ENCODE peak calls at places on chromosomes 16 and 17, in ten cellular contexts. One of them, this sample, is unnamed.

GRCh38 chr17:75876938-75877751 is 1.2 kb downstream of the TRIM47 start:
- DNase-seq in A549: peak; percentile 85
- DNase-seq in glutamatergic neuron: no peak
- DNase-seq in psoas muscle: peak; percentile 94
- DNase-seq in transverse colon: peak; percentile 88
- DNase-seq in prostate gland: peak; percentile 75
- DNase-seq in progenitor cell of endocrine pancreas: no peak
- DNase-seq in OCI-LY7: peak; percentile 63
- DNase-seq in SK-N-SH: peak; percentile 62
- DNase-seq in GM12865: no peak
- DNase-seq in this sample: no peak

GRCh38 chr17:81492202-81492601 is 20.4 kb downstream of the ACTG1 start:
- DNase-seq in A549: no peak
- DNase-seq in glutamatergic neuron: no peak
- DNase-seq in psoas muscle: no peak
- DNase-seq in transverse colon: no peak
- DNase-seq in prostate gland: no peak
- DNase-seq in progenitor cell of endocrine pancreas: no peak
- DNase-seq in OCI-LY7: no peak
- DNase-seq in SK-N-SH: no peak
- DNase-seq in GM12865: no peak
- DNase-seq in this sample: no peak

GRCh38 chr17:17180141-17180603 is 26.0 kb downstream of the PLD6 start:
- DNase-seq in A549: no peak
- DNase-seq in glutamatergic neuron: no peak
- DNase-seq in psoas muscle: no peak
- DNase-seq in transverse colon: no peak
- DNase-seq in prostate gland: peak; percentile 84
- DNase-seq in progenitor cell of endocrine pancreas: no peak
- DNase-seq in OCI-LY7: no peak
- DNase-seq in SK-N-SH: no peak
- DNase-seq in GM12865: no peak
- DNase-seq in this sample: no peak

GRCh38 chr17:16381496-16381820 is 567 bp downstream of the UBB start:
- DNase-seq in A549: no peak
- DNase-seq in glutamatergic neuron: no peak
- DNase-seq in psoas muscle: no peak
- DNase-seq in transverse colon: no peak
- DNase-seq in prostate gland: no peak
- DNase-seq in progenitor cell of endocrine pancreas: no peak
- DNase-seq in OCI-LY7: no peak
- DNase-seq in SK-N-SH: no peak
- DNase-seq in GM12865: peak; percentile 66
- DNase-seq in this sample: no peak

GRCh38 chr17:8060274-8060673 is 21.4 kb downstream of the ALOX15B start:
- DNase-seq in A549: peak; percentile 87
- DNase-seq in glutamatergic neuron: peak; percentile 45
- DNase-seq in psoas muscle: no peak
- DNase-seq in transverse colon: peak; percentile 66
- DNase-seq in prostate gland: peak; percentile 84
- DNase-seq in progenitor cell of endocrine pancreas: peak; percentile 45
- DNase-seq in OCI-LY7: peak; percentile 80
- DNase-seq in SK-N-SH: peak; percentile 80
- DNase-seq in GM12865: peak; percentile 72
- DNase-seq in this sample: peak; percentile 78

GRCh38 chr16:19744670-19745069 is 26.6 kb downstream of the IQCK start:
- DNase-seq in A549: no peak
- DNase-seq in glutamatergic neuron: no peak
- DNase-seq in psoas muscle: no peak
- DNase-seq in transverse colon: no peak
- DNase-seq in prostate gland: no peak
- DNase-seq in progenitor cell of endocrine pancreas: no peak
- DNase-seq in OCI-LY7: no peak
- DNase-seq in SK-N-SH: no peak
- DNase-seq in GM12865: no peak
- DNase-seq in this sample: no peak

GRCh38 chr16:31537362-31537921 is 9.7 kb downstream of the AHSP start:
- DNase-seq in A549: no peak
- DNase-seq in glutamatergic neuron: peak; percentile 25
- DNase-seq in psoas muscle: peak; percentile 14
- DNase-seq in transverse colon: no peak
- DNase-seq in prostate gland: no peak
- DNase-seq in progenitor cell of endocrine pancreas: peak; percentile 13
- DNase-seq in OCI-LY7: no peak
- DNase-seq in SK-N-SH: peak; percentile 57
- DNase-seq in GM12865: no peak
- DNase-seq in this sample: no peak

GRCh38 chr17:6574689-6575595 is 18.6 kb upstream of the PITPNM3 start:
- DNase-seq in A549: no peak
- DNase-seq in glutamatergic neuron: no peak
- DNase-seq in psoas muscle: no peak
- DNase-seq in transverse colon: peak; percentile 34
- DNase-seq in prostate gland: no peak
- DNase-seq in progenitor cell of endocrine pancreas: no peak
- DNase-seq in OCI-LY7: no peak
- DNase-seq in SK-N-SH: no peak
- DNase-seq in GM12865: peak; percentile 58
- DNase-seq in this sample: no peak

GRCh38 chr17:7988750-7989178 is 13.7 kb upstream of the GUCY2D start:
- DNase-seq in A549: peak; percentile 86
- DNase-seq in glutamatergic neuron: no peak
- DNase-seq in psoas muscle: no peak
- DNase-seq in transverse colon: peak; percentile 26
- DNase-seq in prostate gland: peak; percentile 83
- DNase-seq in progenitor cell of endocrine pancreas: no peak
- DNase-seq in OCI-LY7: peak; percentile 93
- DNase-seq in SK-N-SH: peak; percentile 74
- DNase-seq in GM12865: peak; percentile 88
- DNase-seq in this sample: peak; percentile 60

GRCh38 chr17:78723001-78723796 is 58.9 kb downstream of the CYTH1 start:
- DNase-seq in A549: no peak
- DNase-seq in glutamatergic neuron: peak; percentile 85
- DNase-seq in psoas muscle: peak; percentile 45
- DNase-seq in transverse colon: peak; percentile 41
- DNase-seq in prostate gland: no peak
- DNase-seq in progenitor cell of endocrine pancreas: no peak
- DNase-seq in OCI-LY7: no peak
- DNase-seq in SK-N-SH: peak; percentile 93
- DNase-seq in GM12865: no peak
- DNase-seq in this sample: peak; percentile 62
- TF ChIP-seq CTCF in A549: no peak
- TF ChIP-seq CTCF in glutamatergic neuron: no peak
- TF ChIP-seq CTCF in psoas muscle: no peak
- TF ChIP-seq CTCF in transverse colon: no peak
- TF ChIP-seq CTCF in prostate gland: no peak
- TF ChIP-seq CTCF in progenitor cell of endocrine pancreas: no peak
- TF ChIP-seq CTCF in OCI-LY7: no peak
- TF ChIP-seq CTCF in SK-N-SH: no peak
- TF ChIP-seq CTCF in GM12865: no peak
- TF ChIP-seq CTCF in this sample: no peak

GRCh38 chr17:72004476-72005331 is 116.1 kb upstream of the SOX9 start:
- DNase-seq in A549: no peak
- DNase-seq in glutamatergic neuron: no peak
- DNase-seq in psoas muscle: no peak
- DNase-seq in transverse colon: no peak
- DNase-seq in prostate gland: no peak
- DNase-seq in progenitor cell of endocrine pancreas: no peak
- DNase-seq in OCI-LY7: no peak
- DNase-seq in SK-N-SH: no peak
- DNase-seq in GM12865: peak; percentile 80
- DNase-seq in this sample: no peak
- TF ChIP-seq CTCF in A549: no peak
- TF ChIP-seq CTCF in glutamatergic neuron: no peak
- TF ChIP-seq CTCF in psoas muscle: no peak
- TF ChIP-seq CTCF in transverse colon: no peak
- TF ChIP-seq CTCF in prostate gland: no peak
- TF ChIP-seq CTCF in progenitor cell of endocrine pancreas: no peak
- TF ChIP-seq CTCF in OCI-LY7: no peak
- TF ChIP-seq CTCF in SK-N-SH: no peak
- TF ChIP-seq CTCF in GM12865: no peak
- TF ChIP-seq CTCF in this sample: no peak

GRCh38 chr17:49849711-49850610 is 2.1 kb upstream of the TAC4 start:
- DNase-seq in A549: no peak
- DNase-seq in glutamatergic neuron: no peak
- DNase-seq in psoas muscle: no peak
- DNase-seq in transverse colon: no peak
- DNase-seq in prostate gland: no peak
- DNase-seq in progenitor cell of endocrine pancreas: no peak
- DNase-seq in OCI-LY7: no peak
- DNase-seq in SK-N-SH: no peak
- DNase-seq in GM12865: no peak
- DNase-seq in this sample: no peak

GRCh38 chr17:49848739-49849138 is 870 bp upstream of the TAC4 start:
- DNase-seq in A549: no peak
- DNase-seq in glutamatergic neuron: no peak
- DNase-seq in psoas muscle: no peak
- DNase-seq in transverse colon: no peak
- DNase-seq in prostate gland: no peak
- DNase-seq in progenitor cell of endocrine pancreas: no peak
- DNase-seq in OCI-LY7: no peak
- DNase-seq in SK-N-SH: no peak
- DNase-seq in GM12865: no peak
- DNase-seq in this sample: no peak

GRCh38 chr17:49850772-49851386 is 3.0 kb upstream of the TAC4 start:
- DNase-seq in A549: no peak
- DNase-seq in glutamatergic neuron: no peak
- DNase-seq in psoas muscle: no peak
- DNase-seq in transverse colon: no peak
- DNase-seq in prostate gland: no peak
- DNase-seq in progenitor cell of endocrine pancreas: no peak
- DNase-seq in OCI-LY7: no peak
- DNase-seq in SK-N-SH: peak; percentile 86
- DNase-seq in GM12865: no peak
- DNase-seq in this sample: no peak

GRCh38 chr17:49853470-49854015 is 5.7 kb upstream of the TAC4 start:
- DNase-seq in A549: no peak
- DNase-seq in glutamatergic neuron: no peak
- DNase-seq in psoas muscle: no peak
- DNase-seq in transverse colon: no peak
- DNase-seq in prostate gland: no peak
- DNase-seq in progenitor cell of endocrine pancreas: no peak
- DNase-seq in OCI-LY7: no peak
- DNase-seq in SK-N-SH: no peak
- DNase-seq in GM12865: no peak
- DNase-seq in this sample: no peak

DNA sequence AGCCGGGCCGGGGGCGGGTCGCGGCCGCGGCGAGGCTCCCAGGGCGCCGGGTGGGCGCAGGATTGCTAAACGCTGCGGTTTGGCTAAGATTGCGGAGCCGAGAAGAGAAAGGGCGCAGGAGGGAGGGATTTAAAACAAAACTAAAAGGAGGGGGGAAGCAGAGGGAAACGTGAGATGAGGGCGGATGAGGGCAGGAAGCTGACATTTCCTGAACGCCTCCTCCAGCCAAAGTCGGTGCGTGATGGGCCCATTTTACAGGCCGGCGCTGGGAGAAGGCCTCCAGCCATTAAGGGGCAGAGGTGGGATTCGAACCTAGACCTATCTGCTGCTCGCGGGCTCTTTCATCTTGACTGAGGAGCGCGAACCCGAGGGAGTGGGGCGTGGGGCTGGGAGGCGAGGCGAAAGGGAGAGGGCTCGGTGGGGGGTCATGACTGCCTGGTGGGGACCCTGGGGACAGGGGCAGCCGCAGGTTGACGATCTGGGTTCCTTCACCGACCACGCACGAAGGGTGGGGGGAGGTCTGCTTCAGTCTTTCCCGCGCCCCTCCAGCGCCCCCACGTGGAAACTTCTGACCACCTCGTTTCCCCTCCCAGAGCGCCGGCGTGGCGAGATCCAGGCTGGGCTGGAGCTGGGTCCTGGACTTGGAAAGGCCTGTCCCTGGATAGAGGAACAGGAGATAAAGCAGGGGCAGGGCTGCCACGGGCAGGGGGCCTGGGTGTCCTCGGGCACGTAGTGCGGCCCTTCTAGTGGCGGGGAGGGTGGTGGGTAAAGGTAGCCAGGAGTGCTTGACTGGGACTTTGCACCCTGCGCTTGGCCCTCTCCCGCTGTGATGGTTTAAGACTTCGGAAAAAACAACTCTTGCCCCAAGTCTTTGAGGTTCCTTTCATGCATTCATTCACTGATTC is 3.8 kb upstream of the TAC4 start:
- DNase-seq in A549: peak; percentile 66
- DNase-seq in glutamatergic neuron: peak; percentile 88
- DNase-seq in psoas muscle: peak; percentile 76
- DNase-seq in transverse colon: peak; percentile 59
- DNase-seq in prostate gland: peak; percentile 69
- DNase-seq in progenitor cell of endocrine pancreas: peak; percentile 68
- DNase-seq in OCI-LY7: peak; percentile 54
- DNase-seq in SK-N-SH: peak; percentile 92
- DNase-seq in GM12865: peak; percentile 61
- DNase-seq in this sample: peak; percentile 80
- TF ChIP-seq CTCF in A549: peak; percentile 90
- TF ChIP-seq CTCF in glutamatergic neuron: peak; percentile 71
- TF ChIP-seq CTCF in psoas muscle: peak; percentile 74
- TF ChIP-seq CTCF in transverse colon: peak; percentile 62
- TF ChIP-seq CTCF in prostate gland: peak; percentile 77
- TF ChIP-seq CTCF in progenitor cell of endocrine pancreas: peak; percentile 76
- TF ChIP-seq CTCF in OCI-LY7: peak; percentile 77
- TF ChIP-seq CTCF in SK-N-SH: peak; percentile 90
- TF ChIP-seq CTCF in GM12865: peak; percentile 72
- TF ChIP-seq CTCF in this sample: peak; percentile 76

GRCh38 chr16:549544-550263 is 10.5 kb upstream of the PRR35 start:
- DNase-seq in A549: no peak
- DNase-seq in glutamatergic neuron: no peak
- DNase-seq in psoas muscle: no peak
- DNase-seq in transverse colon: no peak
- DNase-seq in prostate gland: no peak
- DNase-seq in progenitor cell of endocrine pancreas: no peak
- DNase-seq in OCI-LY7: no peak
- DNase-seq in SK-N-SH: no peak
- DNase-seq in GM12865: no peak
- DNase-seq in this sample: no peak

GRCh38 chr16:543301-544164 is 16.0 kb downstream of the CAPN15 start:
- DNase-seq in A549: no peak
- DNase-seq in glutamatergic neuron: no peak
- DNase-seq in psoas muscle: no peak
- DNase-seq in transverse colon: no peak
- DNase-seq in prostate gland: no peak
- DNase-seq in progenitor cell of endocrine pancreas: no peak
- DNase-seq in OCI-LY7: no peak
- DNase-seq in SK-N-SH: peak; percentile 70
- DNase-seq in GM12865: no peak
- DNase-seq in this sample: no peak

GRCh38 chr16:544517-544916 is 15.7 kb upstream of the PRR35 start:
- DNase-seq in A549: no peak
- DNase-seq in glutamatergic neuron: no peak
- DNase-seq in psoas muscle: no peak
- DNase-seq in transverse colon: no peak
- DNase-seq in prostate gland: no peak
- DNase-seq in progenitor cell of endocrine pancreas: no peak
- DNase-seq in OCI-LY7: no peak
- DNase-seq in SK-N-SH: no peak
- DNase-seq in GM12865: no peak
- DNase-seq in this sample: no peak

GRCh38 chr16:548586-548985 is 11.6 kb upstream of the PRR35 start:
- DNase-seq in A549: no peak
- DNase-seq in glutamatergic neuron: no peak
- DNase-seq in psoas muscle: no peak
- DNase-seq in transverse colon: no peak
- DNase-seq in prostate gland: no peak
- DNase-seq in progenitor cell of endocrine pancreas: no peak
- DNase-seq in OCI-LY7: no peak
- DNase-seq in SK-N-SH: no peak
- DNase-seq in GM12865: no peak
- DNase-seq in this sample: no peak

GRCh38 chr16:546909-547770 is 13.1 kb upstream of the PRR35 start:
- DNase-seq in A549: no peak
- DNase-seq in glutamatergic neuron: peak; percentile 75
- DNase-seq in psoas muscle: peak; percentile 77
- DNase-seq in transverse colon: peak; percentile 86
- DNase-seq in prostate gland: peak; percentile 77
- DNase-seq in progenitor cell of endocrine pancreas: no peak
- DNase-seq in OCI-LY7: no peak
- DNase-seq in SK-N-SH: peak; percentile 69
- DNase-seq in GM12865: no peak
- DNase-seq in this sample: peak; percentile 78
- TF ChIP-seq CTCF in A549: peak; percentile 54
- TF ChIP-seq CTCF in glutamatergic neuron: peak; percentile 25
- TF ChIP-seq CTCF in psoas muscle: peak; percentile 49
- TF ChIP-seq CTCF in transverse colon: peak; percentile 79
- TF ChIP-seq CTCF in prostate gland: peak; percentile 63
- TF ChIP-seq CTCF in progenitor cell of endocrine pancreas: peak; percentile 57
- TF ChIP-seq CTCF in OCI-LY7: no peak
- TF ChIP-seq CTCF in SK-N-SH: peak; percentile 10
- TF ChIP-seq CTCF in GM12865: no peak
- TF ChIP-seq CTCF in this sample: peak; percentile 67

This sample was measured in neural crest cell.